ENCODE peak calls at places on chromosomes 16 and 17, in eight cellular contexts. D is psoas muscle; X is neural progenitor cell; Z is epithelial cell of esophagus; J is breast epithelium; U is naive thymus-derived CD8-positive, alpha-beta T cell; M is midbrain; S is activated CD8-positive, alpha-beta T cell treated with anti-CD3 and anti-CD28 coated beads for 36 hours. N is an unnamed sample.

GRCh38 chr17:36475346-36475970 is 11.0 kb upstream of the ZNHIT3 start:
- DNase-seq in D (no peak), X (no peak), Z (no peak), J (no peak), U (no peak), M (peak; percentile 39), S (no peak), N (no peak)

GRCh38 chr16:14378684-14379467 is 251.2 kb downstream of the PARN start:
- DNase-seq in D (peak; percentile 8), X (no peak), Z (peak; percentile 94), J (no peak), U (no peak), M (no peak), S (no peak), N (no peak)

GRCh38 chr17:44829558-44830358 is at the start of gene GJC1:
- DNase-seq in D (peak; percentile 56), X (peak; percentile 85), Z (peak; percentile 37), J (no peak), U (peak; percentile 6), M (no peak), S (peak; percentile 28), N (peak; percentile 66)

GRCh38 chr17:20074001-20074400 is 64.8 kb downstream of the SPECC1 start:
- DNase-seq in D (no peak), X (no peak), Z (no peak), J (no peak), U (no peak), M (no peak), S (no peak), N (no peak)

GRCh38 chr16:48534601-48535340 is 75.2 kb downstream of the N4BP1 start:
- DNase-seq in D (no peak), X (no peak), Z (no peak), J (no peak), U (no peak), M (no peak), S (no peak), N (no peak)

GRCh38 chr16:65600629-65601028 is 478.8 kb upstream of the CDH11 start:
- DNase-seq in D (no peak), X (peak; percentile 9), Z (no peak), J (no peak), U (no peak), M (no peak), S (no peak), N (no peak)

GRCh38 chr17:39400547-39401411 is 647 bp downstream of the FBXL20 start:
- DNase-seq in D (peak; percentile 70), X (no peak), Z (peak; percentile 26), J (no peak), U (no peak), M (no peak), S (peak; percentile 35), N (no peak)

GRCh38 chr17:29042679-29043538 is at the start of gene PIPOX:
- DNase-seq in D (no peak), X (peak; percentile 92), Z (peak; percentile 20), J (no peak), U (no peak), M (peak; percentile 60), S (peak; percentile 51), N (peak; percentile 89)

GRCh38 chr17:67700037-67700436 is 17.7 kb upstream of the NOL11 start:
- DNase-seq in D (no peak), X (peak; percentile 69), Z (no peak), J (no peak), U (no peak), M (no peak), S (no peak), N (no peak)

GRCh38 chr17:82273327-82274133 is at the start of gene CSNK1D:
- DNase-seq in D (peak; percentile 95), X (peak; percentile 96), Z (peak; percentile 88), J (peak; percentile 91), U (peak; percentile 92), M (peak; percentile 85), S (peak; percentile 95), N (peak; percentile 90)

N was measured in ELF-1.